ENCODE peak calls at places on chromosomes 1 and 21, in six cellular contexts. K is H9, Y is mesenchymal stem cell, Z is H1, J is neuronal stem cell, C is trophoblast cell. S is an unnamed sample.

GRCh38 chr1:93577536-93578432 is 103.9 kb downstream of the BCAR3 start:
- DNase-seq in K (no peak), Y (no peak), Z (peak; percentile 43), J (no peak), C (no peak), S (no peak)

GRCh38 chr1:190179817-190180216 is 297.8 kb downstream of the BRINP3 start:
- DNase-seq in K (no peak), Y (peak; percentile 19), Z (no peak), J (no peak), C (no peak), S (peak; percentile 75)

GRCh38 chr21:28516011-28516410 is 476.7 kb downstream of the LTN1 start:
- DNase-seq in K (no peak), Y (no peak), Z (no peak), J (no peak), C (no peak), S (no peak)

GRCh38 chr1:44603718-44604117 is 70.6 kb downstream of the TMEM53 start:
- DNase-seq in K (no peak), Y (no peak), Z (no peak), J (no peak), C (no peak), S (no peak)

GRCh38 chr21:37623689-37624088 is 257.1 kb downstream of the DYRK1A start:
- DNase-seq in K (no peak), Y (no peak), Z (no peak), J (no peak), C (peak; percentile 66), S (no peak)

GRCh38 chr1:24441480-24441879 is 25.9 kb downstream of the NIPAL3 start:
- DNase-seq in K (no peak), Y (no peak), Z (no peak), J (no peak), C (no peak), S (no peak)

GRCh38 chr1:40796939-40797667 is 13.5 kb downstream of the KCNQ4 start:
- DNase-seq in K (no peak), Y (no peak), Z (no peak), J (no peak), C (no peak), S (no peak)

GRCh38 chr1:150477733-150478132 is 9.5 kb upstream of the TARS2 start:
- DNase-seq in K (no peak), Y (peak; percentile 73), Z (no peak), J (no peak), C (no peak), S (peak; percentile 85)

GRCh38 chr21:14538477-14538876 is 7.6 kb downstream of the SAMSN1 start:
- DNase-seq in K (no peak), Y (no peak), Z (no peak), J (no peak), C (no peak), S (no peak)

GRCh38 chr21:28828981-28829380 is 163.7 kb downstream of the LTN1 start:
- DNase-seq in K (no peak), Y (no peak), Z (no peak), J (no peak), C (no peak), S (no peak)

GRCh38 chr1:155103325-155103724 is 24.4 kb upstream of the EFNA1 start:
- DNase-seq in K (no peak), Y (no peak), Z (no peak), J (no peak), C (peak; percentile 77), S (no peak)

DNA sequence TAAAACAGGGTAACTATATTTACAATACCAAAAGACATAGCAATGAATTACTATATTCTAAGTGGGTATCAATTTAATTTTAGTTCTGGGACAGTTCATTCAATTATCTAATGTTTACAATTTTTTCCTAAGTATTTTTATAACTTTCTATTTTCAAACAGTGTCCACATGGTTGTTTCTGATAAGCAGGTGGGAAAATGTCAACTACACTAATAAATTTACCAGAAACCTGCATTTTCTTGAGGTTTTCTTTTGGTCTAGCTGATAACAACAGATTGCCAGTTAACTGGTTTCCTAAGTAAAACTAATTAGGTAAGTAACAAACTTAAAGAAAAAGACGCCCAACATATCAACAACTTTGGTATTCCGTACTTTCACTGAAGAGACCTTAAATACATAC is 84.9 kb upstream of the GFI1 start:
- DNase-seq in K (no peak), Y (no peak), Z (no peak), J (no peak), C (no peak), S (no peak)
- H4K91ac ChIP-seq in K (no peak overlapping the region), Y (no peak overlapping the region), Z (no peak overlapping the region), J (no peak overlapping the region), C (no peak overlapping the region), S (no peak overlapping the region)

GRCh38 chr1:167221126-167221803 is 579 bp downstream of the POU2F1 start:
- DNase-seq in K (peak; percentile 48), Y (no peak), Z (peak; percentile 65), J (peak; percentile 26), C (no peak), S (no peak)

GRCh38 chr1:167219194-167219593 is 1.5 kb upstream of the POU2F1 start:
- DNase-seq in K (no peak), Y (no peak), Z (no peak), J (no peak), C (no peak), S (no peak)

GRCh38 chr1:167221804-167222610 is 1.3 kb downstream of the POU2F1 start:
- DNase-seq in K (peak; percentile 62), Y (peak; percentile 90), Z (peak; percentile 76), J (peak; percentile 56), C (peak; percentile 44), S (peak; percentile 77)

GRCh38 chr1:167219646-167220536 is 795 bp upstream of the POU2F1 start:
- DNase-seq in K (peak; percentile 98), Y (peak; percentile 82), Z (peak; percentile 95), J (peak; percentile 87), C (peak; percentile 89), S (peak; percentile 25)

DNA sequence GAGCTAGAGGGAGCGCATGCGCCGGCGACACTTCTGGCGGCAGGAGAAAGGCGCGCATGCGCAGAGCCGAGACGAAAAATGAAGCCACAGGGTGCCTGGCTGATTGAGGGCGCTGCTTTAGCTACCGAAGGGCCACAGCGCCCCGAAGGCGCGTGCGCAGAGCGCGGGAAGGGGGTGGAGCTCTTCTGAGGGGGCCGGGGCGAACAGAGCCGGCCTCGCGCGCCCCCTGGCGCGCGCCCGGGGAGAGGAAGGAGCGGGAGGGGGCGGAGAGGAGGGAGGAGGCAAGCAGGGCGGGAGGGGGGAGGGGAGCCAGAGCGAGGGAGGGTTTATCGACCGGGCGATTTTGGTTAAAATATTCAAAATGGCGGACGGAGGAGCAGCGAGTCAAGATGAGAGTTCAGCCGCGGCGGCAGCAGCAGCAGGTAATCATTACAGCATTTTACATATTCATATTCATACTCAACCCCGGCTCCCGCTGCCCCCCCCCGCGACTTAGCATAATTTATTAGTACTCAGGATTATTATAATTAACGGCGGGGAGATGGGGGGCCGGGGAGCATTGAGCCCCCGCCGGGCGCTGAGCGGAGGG is at the start of gene POU2F1:
- DNase-seq in K (peak; percentile 97), Y (peak; percentile 97), Z (peak; percentile 99), J (peak; percentile 100), C (peak; percentile 99), S (peak; percentile 97)
- H3K23ac ChIP-seq in K (no peak within 1 kb of the TSS), Y (no peak within 1 kb of the TSS), Z (no peak within 1 kb of the TSS), J (peak within 1 kb of the TSS; percentile 98), C (no peak within 1 kb of the TSS), S (no peak within 1 kb of the TSS)

GRCh38 chr1:35717911-35718476 is 690 bp downstream of the C1orf216 start:
- DNase-seq in K (peak; percentile 56), Y (peak; percentile 84), Z (peak; percentile 60), J (no peak), C (peak; percentile 18), S (peak; percentile 63)
- H3K18ac ChIP-seq in K (no peak overlapping the region), Y (peak overlapping the region; percentile 97), Z (peak overlapping the region; percentile 53), J (peak overlapping the region; percentile 91), C (peak overlapping the region; percentile 85), S (peak overlapping the region; percentile 19)

GRCh38 chr1:178961868-178962267 is 63.8 kb upstream of the FAM20B start:
- DNase-seq in K (no peak), Y (no peak), Z (no peak), J (no peak), C (no peak), S (no peak)
- H4K91ac ChIP-seq in K (no peak overlapping the region), Y (no peak overlapping the region), Z (no peak overlapping the region), J (no peak overlapping the region), C (no peak overlapping the region), S (no peak overlapping the region)